ENCODE peak calls at places on chromosome 15, in six cellular contexts. V is left ventricle myocardium inferior, W is Panc1, R is A549, N is ascending aorta, Z is heart left ventricle. B is an unnamed sample.

GRCh38 chr15:56805466-56806146 is 72.3 kb upstream of the ZNF280D start:
- DNase-seq in V (no peak), W (peak), R (peak), N (no peak), Z (no peak), B (no peak)

GRCh38 chr15:26106556-26106955 is 243.4 kb upstream of the ATP10A start:
- DNase-seq in V (no peak), W (no peak), R (no peak), N (no peak), Z (no peak), B (no peak)

GRCh38 chr15:67762610-67763368 is 62.5 kb upstream of the SKOR1 start:
- DNase-seq in V (no peak), W (no peak), R (no peak), N (no peak), Z (no peak), B (no peak)

GRCh38 chr15:29672923-29673809 is 149.1 kb downstream of the TJP1 start:
- DNase-seq in V (no peak), W (no peak), R (no peak), N (no peak), Z (no peak), B (no peak)

GRCh38 chr15:94858011-94858410 is 626.6 kb downstream of the MCTP2 start:
- DNase-seq in V (no peak), W (no peak), R (no peak), N (no peak), Z (no peak), B (no peak)

GRCh38 chr15:48283361-48284157 is 47.7 kb upstream of the DUT start:
- DNase-seq in V (no peak), W (no peak), R (no peak), N (no peak), Z (no peak), B (peak)

GRCh38 chr15:82850242-82850591 is 40.8 kb downstream of the WHAMM start:
- DNase-seq in V (no peak), W (no peak), R (no peak), N (no peak), Z (no peak), B (no peak)

GRCh38 chr15:57635300-57635944 is 43.7 kb downstream of the MYZAP start:
- DNase-seq in V (peak), W (no peak), R (no peak), N (no peak), Z (no peak), B (no peak)

GRCh38 chr15:47786371-47786770 is 69.1 kb downstream of the SEMA6D start:
- DNase-seq in V (no peak), W (no peak), R (no peak), N (no peak), Z (no peak), B (no peak)

GRCh38 chr15:65998486-65998885 is 129.2 kb downstream of the RAB11A start:
- DNase-seq in V (no peak), W (no peak), R (no peak), N (no peak), Z (no peak), B (no peak)

GRCh38 chr15:65416845-65417416 is 5.8 kb downstream of the IGDCC4 start:
- DNase-seq in V (peak), W (no peak), R (peak), N (no peak), Z (no peak), B (peak)

GRCh38 chr15:36414670-36415069 is 164.8 kb upstream of the CDIN1 start:
- DNase-seq in V (no peak), W (no peak), R (peak), N (no peak), Z (no peak), B (no peak)

GRCh38 chr15:38145671-38146111 is 106.9 kb upstream of the SPRED1 start:
- DNase-seq in V (no peak), W (no peak), R (no peak), N (no peak), Z (peak), B (no peak)

GRCh38 chr15:101258238-101259144 is 6.6 kb upstream of the CHSY1 start:
- DNase-seq in V (no peak), W (peak), R (peak), N (no peak), Z (no peak), B (peak)

GRCh38 chr15:37891754-37892368 is 42.6 kb upstream of the TMCO5A start:
- DNase-seq in V (no peak), W (no peak), R (peak), N (no peak), Z (no peak), B (no peak)

GRCh38 chr15:69357773-69358765 is 56.1 kb upstream of the KIF23 start:
- DNase-seq in V (no peak), W (no peak), R (no peak), N (no peak), Z (no peak), B (no peak)

GRCh38 chr15:27865323-27865922 is 233.7 kb downstream of the OCA2 start:
- DNase-seq in V (no peak), W (no peak), R (no peak), N (no peak), Z (no peak), B (no peak)

GRCh38 chr15:29432191-29433049 is 162.8 kb upstream of the NSMCE3 start:
- DNase-seq in V (no peak), W (no peak), R (no peak), N (no peak), Z (no peak), B (no peak)

GRCh38 chr15:92683511-92683834 is 27.9 kb upstream of the FAM174B start:
- DNase-seq in V (peak), W (peak), R (peak), N (no peak), Z (no peak), B (no peak)

GRCh38 chr15:44718927-44719292 is 7.6 kb downstream of the B2M start:
- DNase-seq in V (no peak), W (no peak), R (no peak), N (no peak), Z (no peak), B (no peak)

GRCh38 chr15:36877796-36878744 is 222.3 kb downstream of the MEIS2 start:
- DNase-seq in V (no peak), W (no peak), R (no peak), N (no peak), Z (peak), B (peak)

GRCh38 chr15:38512901-38513300 is 51.7 kb downstream of the RASGRP1 start:
- DNase-seq in V (no peak), W (no peak), R (no peak), N (no peak), Z (no peak), B (no peak)

GRCh38 chr15:36501063-36501678 is 78.3 kb upstream of the CDIN1 start:
- DNase-seq in V (no peak), W (peak), R (peak), N (no peak), Z (no peak), B (no peak)

GRCh38 chr15:67177750-67178149 is 76.7 kb downstream of the AAGAB start:
- DNase-seq in V (no peak), W (no peak), R (no peak), N (no peak), Z (no peak), B (no peak)

GRCh38 chr15:51735211-51735610 is 2.2 kb downstream of the LYSMD2 start:
- DNase-seq in V (no peak), W (no peak), R (no peak), N (no peak), Z (no peak), B (no peak)

GRCh38 chr15:51497806-51498205 is 124.8 kb downstream of the DMXL2 start:
- DNase-seq in V (no peak), W (no peak), R (no peak), N (no peak), Z (no peak), B (no peak)

GRCh38 chr15:60962087-60962486 is 267.0 kb downstream of the RORA start:
- DNase-seq in V (no peak), W (no peak), R (no peak), N (no peak), Z (no peak), B (no peak)

GRCh38 chr15:60961541-60961940 is 267.6 kb downstream of the RORA start:
- DNase-seq in V (no peak), W (no peak), R (no peak), N (no peak), Z (no peak), B (no peak)

DNA sequence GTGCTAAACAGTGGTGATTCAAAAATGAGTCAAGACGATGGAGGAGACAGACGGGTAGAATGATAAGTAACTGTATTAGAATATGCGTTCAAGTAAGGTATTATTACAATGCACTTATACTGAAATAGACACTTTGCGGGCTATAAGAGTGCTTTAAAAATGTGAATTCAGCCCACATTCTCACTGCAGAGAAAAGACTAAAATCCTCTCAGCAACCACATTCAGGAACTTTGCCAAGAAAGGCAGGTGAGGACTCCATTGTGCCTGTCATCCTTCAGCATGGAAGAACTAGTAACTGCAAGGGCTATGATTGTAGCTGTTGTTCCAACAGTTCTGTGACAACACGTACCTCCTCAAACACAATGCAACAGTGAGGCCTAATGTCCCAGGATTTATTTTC is 272.0 kb downstream of the RORA start:
- DNase-seq in V (no peak), W (no peak), R (no peak), N (no peak), Z (no peak), B (no peak)
- H3K27ac ChIP-seq in V (no peak), W (no peak), R (no peak), N (no peak), Z (no peak), B (no peak)

GRCh38 chr15:98802187-98802586 is 153.8 kb downstream of the IGF1R start:
- DNase-seq in V (no peak), W (no peak), R (no peak), N (no peak), Z (no peak), B (no peak)

GRCh38 chr15:98799461-98799971 is 151.2 kb downstream of the IGF1R start:
- DNase-seq in V (no peak), W (no peak), R (peak), N (no peak), Z (no peak), B (no peak)

GRCh38 chr15:98801234-98801561 is 152.9 kb downstream of the IGF1R start:
- DNase-seq in V (no peak), W (no peak), R (no peak), N (no peak), Z (no peak), B (no peak)

GRCh38 chr15:98799991-98800390 is 151.7 kb downstream of the IGF1R start:
- DNase-seq in V (no peak), W (no peak), R (peak), N (no peak), Z (no peak), B (no peak)

DNA sequence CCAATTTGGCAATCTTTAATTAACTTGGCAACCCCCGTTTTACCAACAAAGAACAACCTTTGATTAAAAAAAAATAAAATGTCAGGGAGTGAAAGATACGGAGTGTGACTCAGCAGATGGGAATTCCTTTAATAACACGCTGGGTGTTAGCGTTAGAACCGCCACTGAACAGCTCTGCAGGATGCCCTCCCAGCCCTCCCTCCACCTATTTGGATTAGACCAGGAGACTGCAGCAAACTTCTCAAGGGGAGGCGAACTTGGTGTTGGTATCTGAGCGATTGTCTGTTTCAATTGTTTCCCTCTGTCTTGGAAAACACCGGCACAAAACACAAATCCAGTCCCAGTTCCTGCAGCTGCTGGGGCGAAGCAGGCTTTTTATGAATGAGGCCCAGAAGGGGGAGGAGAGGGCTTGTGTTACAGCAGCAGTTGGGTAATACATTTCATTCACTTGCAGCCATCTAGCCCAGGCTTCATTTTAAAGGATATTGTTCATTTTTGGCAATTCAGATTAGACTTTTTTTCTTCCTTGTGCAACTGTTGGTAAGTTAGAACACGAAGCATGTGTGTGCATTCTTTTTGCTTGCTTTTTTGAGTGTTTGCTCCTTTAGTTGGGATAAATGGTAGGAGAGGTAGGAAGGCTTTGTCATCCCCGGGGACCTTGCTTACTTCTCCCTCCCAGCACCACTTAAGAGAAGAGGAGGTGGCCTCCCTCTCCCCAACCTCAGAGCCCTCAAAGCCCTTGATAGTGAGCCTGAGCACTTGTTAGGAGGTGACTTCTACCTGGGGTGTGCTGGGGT is 152.3 kb downstream of the IGF1R start:
- DNase-seq in V (no peak), W (peak), R (peak), N (no peak), Z (no peak), B (peak)
- H3K27ac ChIP-seq in V (peak), W (peak), R (peak), N (peak), Z (peak), B (peak)

GRCh38 chr15:63504979-63505841 is 817 bp downstream of the USP3 start:
- DNase-seq in V (peak), W (no peak), R (peak), N (no peak), Z (peak), B (peak)
- H3K27ac ChIP-seq in V (peak), W (peak), R (peak), N (peak), Z (peak), B (peak)

GRCh38 chr15:90192961-90193786 is 8.0 kb upstream of the SEMA4B start:
- DNase-seq in V (no peak), W (no peak), R (no peak), N (no peak), Z (no peak), B (no peak)
- H3K27ac ChIP-seq in V (peak), W (peak), R (peak), N (peak), Z (peak), B (peak)

DNA sequence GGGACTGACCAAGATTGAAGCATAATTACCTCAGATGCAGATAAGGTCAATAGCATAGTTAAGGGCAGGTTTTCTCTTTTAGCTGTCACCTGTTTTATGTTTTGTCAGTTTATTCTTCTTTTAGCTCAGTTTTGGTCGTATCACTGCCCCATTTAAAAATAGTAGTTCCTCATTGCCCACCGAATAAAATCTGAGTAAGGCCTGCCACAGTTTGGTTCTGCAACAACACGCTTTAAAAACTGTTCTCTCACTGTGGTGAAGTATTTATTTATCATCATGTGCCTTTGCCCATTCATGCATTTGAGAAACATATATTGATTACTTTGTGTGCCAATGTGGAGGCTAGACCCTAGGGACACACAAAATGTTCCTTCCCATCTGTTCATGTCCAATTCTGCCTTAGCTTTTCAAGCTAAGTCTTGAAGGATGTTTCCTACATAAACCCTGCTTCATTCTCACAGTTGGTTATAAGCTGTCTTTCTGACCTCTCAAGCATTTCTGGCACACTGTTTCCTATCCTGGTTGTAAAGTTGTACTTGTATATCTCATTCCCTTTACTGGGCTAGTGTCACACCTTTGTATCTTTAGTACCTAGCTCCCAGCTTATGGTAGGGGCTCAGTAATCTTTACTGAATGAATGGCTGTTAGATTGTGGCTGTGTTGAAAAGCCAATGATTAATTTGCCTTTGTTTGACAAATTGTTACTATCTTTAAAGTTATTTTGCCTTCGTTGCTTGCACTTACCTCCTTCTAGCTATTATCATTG is 23.9 kb downstream of the AKAP13 start:
- DNase-seq in V (no peak), W (no peak), R (no peak), N (no peak), Z (no peak), B (no peak)
- H3K27ac ChIP-seq in V (peak), W (peak), R (peak), N (peak), Z (peak), B (peak)

GRCh38 chr15:40103124-40103858 is 5.4 kb downstream of the BMF start:
- DNase-seq in V (peak), W (no peak), R (no peak), N (peak), Z (peak), B (peak)
- H3K27ac ChIP-seq in V (peak), W (peak), R (peak), N (peak), Z (peak), B (peak)

GRCh38 chr15:91021516-91022074 is 799 bp downstream of the VPS33B start:
- DNase-seq in V (no peak), W (no peak), R (no peak), N (no peak), Z (no peak), B (no peak)

GRCh38 chr15:91022075-91022831 is at the start of gene VPS33B:
- DNase-seq in V (peak), W (peak), R (peak), N (peak), Z (peak), B (peak)

GRCh38 chr15:91018178-91018577 is 4.2 kb downstream of the VPS33B start:
- DNase-seq in V (no peak), W (no peak), R (no peak), N (no peak), Z (no peak), B (no peak)

GRCh38 chr15:91023720-91024119 is 1.3 kb upstream of the VPS33B start:
- DNase-seq in V (no peak), W (no peak), R (no peak), N (no peak), Z (no peak), B (no peak)

DNA sequence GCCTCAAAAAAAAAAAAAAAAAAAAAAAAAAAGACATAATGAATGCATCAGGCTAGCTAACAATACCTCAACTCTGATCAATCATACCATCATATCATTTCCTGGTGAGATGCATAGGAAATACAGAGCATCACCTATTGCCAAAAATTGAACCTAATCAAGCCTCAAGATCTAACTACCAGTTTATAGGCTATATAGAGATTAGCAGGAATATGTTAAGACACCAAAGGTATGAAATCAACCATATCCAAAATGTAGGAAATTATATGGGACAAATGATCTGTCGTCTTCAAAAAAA is 387 bp upstream of the VPS33B start:
- DNase-seq in V (no peak), W (no peak), R (no peak), N (no peak), Z (no peak), B (no peak)
- H3K27ac ChIP-seq in V (peak), W (peak), R (peak), N (peak), Z (peak), B (peak)

GRCh38 chr15:74798388-74799254 is 14.0 kb upstream of the LMAN1L start:
- DNase-seq in V (peak), W (no peak), R (no peak), N (no peak), Z (no peak), B (peak)
- H3K27ac ChIP-seq in V (peak), W (no peak), R (no peak), N (no peak), Z (no peak), B (no peak)

DNA sequence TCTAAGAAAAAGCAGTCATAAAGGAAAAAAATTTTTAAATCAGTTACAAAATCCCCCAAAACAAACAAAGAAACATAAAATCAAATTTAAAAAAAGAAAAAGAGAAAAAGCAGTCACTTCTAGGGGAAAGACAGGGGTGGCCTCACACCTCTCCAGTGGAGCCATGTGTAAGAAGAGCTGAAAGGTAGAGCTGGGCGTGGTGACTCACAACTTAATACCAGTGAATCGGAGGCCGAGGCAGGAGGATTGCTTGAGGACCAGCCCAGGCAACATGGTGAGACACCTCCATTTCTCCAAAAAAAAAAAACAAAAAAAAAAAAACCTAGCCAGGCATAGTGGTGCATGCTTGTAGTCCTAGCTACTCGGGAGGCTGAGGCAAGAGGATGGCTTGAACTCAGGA is 14.7 kb downstream of the MESD start:
- DNase-seq in V (no peak), W (no peak), R (no peak), N (no peak), Z (no peak), B (no peak)
- H3K27ac ChIP-seq in V (no peak), W (no peak), R (no peak), N (no peak), Z (no peak), B (no peak)

GRCh38 chr15:53862371-53862770 is 102.9 kb upstream of the WDR72 start:
- DNase-seq in V (no peak), W (no peak), R (no peak), N (no peak), Z (no peak), B (no peak)

GRCh38 chr15:53861792-53862191 is 102.3 kb upstream of the WDR72 start:
- DNase-seq in V (no peak), W (no peak), R (no peak), N (no peak), Z (no peak), B (no peak)
- H3K27ac ChIP-seq in V (no peak), W (no peak), R (no peak), N (no peak), Z (no peak), B (no peak)